ENCODE peak calls at places on chromosomes 1 and 21, in seven cellular contexts. One of them, this sample, is unnamed.

GRCh38 chr1:165844933-165845332 is 17.5 kb downstream of the UCK2 start:
- DNase-seq in aorta: no peak
- DNase-seq in breast epithelium: no peak
- DNase-seq in heart right ventricle: no peak
- DNase-seq in CD8-positive, alpha-beta T cell: no peak
- DNase-seq in caudate nucleus: no peak
- DNase-seq in MM.1S: no peak
- DNase-seq in this sample: no peak

GRCh38 chr1:72177711-72178110 is 104.6 kb downstream of the NEGR1 start:
- DNase-seq in heart right ventricle: no peak
- DNase-seq in breast epithelium: no peak
- DNase-seq in caudate nucleus: no peak
- DNase-seq in MM.1S: no peak
- DNase-seq in CD8-positive, alpha-beta T cell: no peak
- DNase-seq in aorta: no peak
- DNase-seq in this sample: no peak

GRCh38 chr21:28337319-28337718 is 655.4 kb downstream of the LTN1 start:
- DNase-seq in aorta: no peak
- DNase-seq in MM.1S: peak
- DNase-seq in caudate nucleus: no peak
- DNase-seq in CD8-positive, alpha-beta T cell: no peak
- DNase-seq in breast epithelium: no peak
- DNase-seq in heart right ventricle: no peak
- DNase-seq in this sample: no peak

GRCh38 chr1:42756956-42757891 is 9.6 kb downstream of the P3H1 start:
- DNase-seq in caudate nucleus: no peak
- DNase-seq in MM.1S: peak
- DNase-seq in heart right ventricle: no peak
- DNase-seq in aorta: no peak
- DNase-seq in breast epithelium: no peak
- DNase-seq in CD8-positive, alpha-beta T cell: no peak
- DNase-seq in this sample: no peak

GRCh38 chr1:80878343-80878742 is 922.4 kb upstream of the ADGRL2 start:
- DNase-seq in breast epithelium: no peak
- DNase-seq in aorta: no peak
- DNase-seq in CD8-positive, alpha-beta T cell: no peak
- DNase-seq in MM.1S: no peak
- DNase-seq in heart right ventricle: no peak
- DNase-seq in caudate nucleus: no peak
- DNase-seq in this sample: no peak

GRCh38 chr1:175152006-175152652 is 40.4 kb downstream of the KIAA0040 start:
- DNase-seq in MM.1S: peak
- DNase-seq in heart right ventricle: peak
- DNase-seq in CD8-positive, alpha-beta T cell: peak
- DNase-seq in breast epithelium: peak
- DNase-seq in caudate nucleus: peak
- DNase-seq in aorta: peak
- DNase-seq in this sample: peak

GRCh38 chr1:201888282-201889033 is at the start of gene SHISA4:
- DNase-seq in breast epithelium: peak
- DNase-seq in aorta: peak
- DNase-seq in MM.1S: no peak
- DNase-seq in heart right ventricle: peak
- DNase-seq in caudate nucleus: peak
- DNase-seq in CD8-positive, alpha-beta T cell: no peak
- DNase-seq in this sample: peak

GRCh38 chr1:234168061-234168724 is 205.1 kb upstream of the COA6 start:
- DNase-seq in caudate nucleus: no peak
- DNase-seq in CD8-positive, alpha-beta T cell: no peak
- DNase-seq in aorta: no peak
- DNase-seq in MM.1S: no peak
- DNase-seq in breast epithelium: no peak
- DNase-seq in heart right ventricle: no peak
- DNase-seq in this sample: no peak

GRCh38 chr1:201468501-201468843 is 516 bp downstream of the PHLDA3 start:
- DNase-seq in heart right ventricle: no peak
- DNase-seq in aorta: no peak
- DNase-seq in CD8-positive, alpha-beta T cell: no peak
- DNase-seq in MM.1S: peak
- DNase-seq in breast epithelium: no peak
- DNase-seq in caudate nucleus: no peak
- DNase-seq in this sample: no peak

GRCh38 chr1:240611619-240612490 is at the start of gene GREM2:
- DNase-seq in aorta: peak
- DNase-seq in MM.1S: peak
- DNase-seq in heart right ventricle: no peak
- DNase-seq in breast epithelium: peak
- DNase-seq in caudate nucleus: peak
- DNase-seq in CD8-positive, alpha-beta T cell: peak
- DNase-seq in this sample: peak

GRCh38 chr1:40362699-40363098 is 10.8 kb upstream of the SMAP2 start:
- DNase-seq in caudate nucleus: no peak
- DNase-seq in MM.1S: no peak
- DNase-seq in heart right ventricle: no peak
- DNase-seq in CD8-positive, alpha-beta T cell: no peak
- DNase-seq in aorta: no peak
- DNase-seq in breast epithelium: no peak
- DNase-seq in this sample: no peak

GRCh38 chr1:89873757-89874156 is 52.9 kb downstream of the LRRC8D start:
- DNase-seq in aorta: no peak
- DNase-seq in MM.1S: no peak
- DNase-seq in CD8-positive, alpha-beta T cell: no peak
- DNase-seq in heart right ventricle: no peak
- DNase-seq in caudate nucleus: no peak
- DNase-seq in breast epithelium: no peak
- DNase-seq in this sample: no peak

GRCh38 chr1:145688328-145688727 is 18.8 kb downstream of the PDZK1 start:
- DNase-seq in aorta: no peak
- DNase-seq in MM.1S: no peak
- DNase-seq in CD8-positive, alpha-beta T cell: no peak
- DNase-seq in caudate nucleus: no peak
- DNase-seq in breast epithelium: no peak
- DNase-seq in heart right ventricle: no peak
- DNase-seq in this sample: no peak

GRCh38 chr1:116852910-116853309 is 56.8 kb upstream of the PTGFRN start:
- DNase-seq in aorta: no peak
- DNase-seq in breast epithelium: no peak
- DNase-seq in MM.1S: no peak
- DNase-seq in CD8-positive, alpha-beta T cell: no peak
- DNase-seq in heart right ventricle: no peak
- DNase-seq in caudate nucleus: no peak
- DNase-seq in this sample: no peak

GRCh38 chr1:109668123-109668800 is 405 bp downstream of the GSTM2 start:
- DNase-seq in caudate nucleus: no peak
- DNase-seq in aorta: no peak
- DNase-seq in heart right ventricle: no peak
- DNase-seq in MM.1S: no peak
- DNase-seq in breast epithelium: no peak
- DNase-seq in CD8-positive, alpha-beta T cell: no peak
- DNase-seq in this sample: no peak
- H3K27ac ChIP-seq in caudate nucleus: peak
- H3K27ac ChIP-seq in aorta: no peak
- H3K27ac ChIP-seq in heart right ventricle: no peak
- H3K27ac ChIP-seq in MM.1S: no peak
- H3K27ac ChIP-seq in breast epithelium: peak
- H3K27ac ChIP-seq in CD8-positive, alpha-beta T cell: no peak
- H3K27ac ChIP-seq in this sample: no peak

GRCh38 chr1:36735436-36735835 is 252.7 kb upstream of the CSF3R start:
- DNase-seq in aorta: no peak
- DNase-seq in MM.1S: no peak
- DNase-seq in breast epithelium: no peak
- DNase-seq in heart right ventricle: no peak
- DNase-seq in CD8-positive, alpha-beta T cell: no peak
- DNase-seq in caudate nucleus: no peak
- DNase-seq in this sample: no peak
- H3K27ac ChIP-seq in aorta: no peak
- H3K27ac ChIP-seq in MM.1S: no peak
- H3K27ac ChIP-seq in breast epithelium: no peak
- H3K27ac ChIP-seq in heart right ventricle: no peak
- H3K27ac ChIP-seq in CD8-positive, alpha-beta T cell: no peak
- H3K27ac ChIP-seq in caudate nucleus: no peak
- H3K27ac ChIP-seq in this sample: no peak

GRCh38 chr1:69991644-69992043 is 213.7 kb downstream of the LRRC40 start:
- DNase-seq in MM.1S: no peak
- DNase-seq in breast epithelium: no peak
- DNase-seq in caudate nucleus: no peak
- DNase-seq in CD8-positive, alpha-beta T cell: no peak
- DNase-seq in aorta: no peak
- DNase-seq in heart right ventricle: no peak
- DNase-seq in this sample: no peak
- H3K27ac ChIP-seq in MM.1S: no peak
- H3K27ac ChIP-seq in breast epithelium: no peak
- H3K27ac ChIP-seq in caudate nucleus: no peak
- H3K27ac ChIP-seq in CD8-positive, alpha-beta T cell: no peak
- H3K27ac ChIP-seq in aorta: no peak
- H3K27ac ChIP-seq in heart right ventricle: no peak
- H3K27ac ChIP-seq in this sample: no peak

DNA sequence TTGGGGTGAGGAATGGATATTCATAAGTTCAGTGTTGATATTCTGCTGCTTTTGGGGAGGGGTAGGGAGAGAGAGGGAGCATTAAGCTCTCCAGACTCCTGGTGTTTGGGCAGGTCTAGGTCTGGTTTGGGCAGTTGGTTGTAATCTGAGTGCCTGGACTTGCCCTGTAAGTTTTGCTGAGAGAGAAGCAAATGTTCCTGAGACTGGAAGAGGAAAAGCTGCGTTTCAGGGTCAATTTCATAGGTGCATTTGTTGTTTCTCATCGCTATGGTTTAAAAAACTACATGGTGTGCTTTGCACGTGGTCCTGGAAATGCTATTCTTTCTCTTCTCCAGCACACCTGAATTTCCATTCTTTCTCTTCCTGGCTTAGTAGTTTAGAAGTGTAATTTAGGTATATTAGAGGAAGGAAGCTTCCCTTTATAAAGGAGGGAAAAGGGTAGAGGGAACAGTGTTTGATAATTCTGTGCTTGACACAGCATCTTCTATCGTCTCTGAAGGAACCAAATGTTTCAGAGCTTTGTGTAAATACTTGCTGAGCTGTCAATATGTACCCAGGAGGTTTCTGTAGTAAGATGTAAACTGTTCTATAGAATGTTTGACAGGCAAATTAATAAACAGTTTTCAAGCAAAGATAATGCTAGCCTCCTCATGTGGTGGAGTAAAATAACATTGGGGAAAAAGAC is 6.3 kb downstream of the ARID1A start:
- DNase-seq in aorta: no peak
- DNase-seq in heart right ventricle: no peak
- DNase-seq in CD8-positive, alpha-beta T cell: no peak
- DNase-seq in breast epithelium: no peak
- DNase-seq in MM.1S: peak
- DNase-seq in caudate nucleus: no peak
- DNase-seq in this sample: no peak
- H3K27ac ChIP-seq in aorta: peak
- H3K27ac ChIP-seq in heart right ventricle: no peak
- H3K27ac ChIP-seq in CD8-positive, alpha-beta T cell: no peak
- H3K27ac ChIP-seq in breast epithelium: peak
- H3K27ac ChIP-seq in MM.1S: peak
- H3K27ac ChIP-seq in caudate nucleus: no peak
- H3K27ac ChIP-seq in this sample: peak

DNA sequence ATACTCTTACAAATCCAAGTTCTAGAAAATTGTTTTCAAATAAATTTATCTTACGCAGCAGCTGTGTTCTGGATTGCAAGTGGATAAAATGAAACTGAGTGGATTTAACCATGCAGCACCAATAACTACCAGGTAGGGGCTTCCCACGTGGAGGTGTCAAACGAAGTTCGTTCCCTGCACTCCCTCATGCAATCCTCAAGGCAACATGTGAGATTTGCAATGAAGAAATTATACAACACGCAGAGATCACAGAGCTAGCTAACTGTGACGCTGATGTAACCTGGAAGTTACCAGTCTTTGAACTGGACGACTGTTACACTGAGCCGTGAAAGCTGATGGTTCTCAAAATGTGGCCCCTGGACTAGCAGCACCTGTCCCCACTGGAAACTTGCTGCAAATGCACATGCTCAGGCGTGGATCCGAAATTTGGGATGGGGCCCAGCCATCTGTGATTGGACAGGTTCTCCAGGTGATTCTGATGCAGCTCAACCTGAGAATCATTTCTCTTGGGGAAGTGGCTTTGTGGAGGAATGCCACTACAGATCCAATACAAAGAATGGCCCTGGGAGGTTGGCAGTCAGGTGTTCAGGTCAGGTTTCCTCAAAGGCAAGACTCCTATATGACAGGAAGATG is 36.3 kb downstream of the RSPH1 start:
- DNase-seq in MM.1S: no peak
- DNase-seq in aorta: no peak
- DNase-seq in heart right ventricle: no peak
- DNase-seq in caudate nucleus: no peak
- DNase-seq in CD8-positive, alpha-beta T cell: no peak
- DNase-seq in breast epithelium: no peak
- DNase-seq in this sample: no peak
- H3K27ac ChIP-seq in MM.1S: no peak
- H3K27ac ChIP-seq in aorta: no peak
- H3K27ac ChIP-seq in heart right ventricle: no peak
- H3K27ac ChIP-seq in caudate nucleus: no peak
- H3K27ac ChIP-seq in CD8-positive, alpha-beta T cell: peak
- H3K27ac ChIP-seq in breast epithelium: no peak
- H3K27ac ChIP-seq in this sample: no peak

DNA sequence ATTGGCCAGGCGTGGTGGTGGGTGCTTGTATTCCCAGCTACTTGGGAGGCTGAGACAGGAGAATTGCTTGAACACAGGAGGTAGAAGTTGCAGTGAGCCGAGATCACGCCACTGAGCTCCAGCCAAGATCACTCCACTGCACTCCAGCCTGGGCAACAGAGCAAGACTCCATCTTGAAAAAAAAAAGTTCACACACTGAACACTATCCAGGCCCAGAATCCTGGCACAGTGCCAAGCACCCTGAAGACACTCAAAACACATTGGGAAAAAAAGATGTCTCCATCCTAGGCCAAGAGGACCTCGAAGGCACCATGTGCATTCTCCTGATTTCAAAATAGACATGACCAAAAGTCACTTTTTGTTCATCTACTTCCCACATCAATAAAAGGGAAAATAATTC is 38.7 kb downstream of the SLC9A1 start:
- DNase-seq in caudate nucleus: no peak
- DNase-seq in heart right ventricle: no peak
- DNase-seq in CD8-positive, alpha-beta T cell: no peak
- DNase-seq in MM.1S: no peak
- DNase-seq in aorta: peak
- DNase-seq in breast epithelium: no peak
- DNase-seq in this sample: no peak
- H3K27ac ChIP-seq in caudate nucleus: no peak
- H3K27ac ChIP-seq in heart right ventricle: no peak
- H3K27ac ChIP-seq in CD8-positive, alpha-beta T cell: no peak
- H3K27ac ChIP-seq in MM.1S: no peak
- H3K27ac ChIP-seq in aorta: no peak
- H3K27ac ChIP-seq in breast epithelium: peak
- H3K27ac ChIP-seq in this sample: no peak